ENCODE peak calls at places on chromosome 14, in six cellular contexts. V, Q, O, D, P and C are unnamed samples.
A peak's percentile ranks its signal among the peaks of the same experiment; 100 is the strongest.

GRCh38 chr14:67396381-67396965 is 15.5 kb downstream of the PLEK2 start:
- DNase-seq in Q (no peak), V (no peak), D (no peak), P (no peak), O (peak; percentile 59), C (no peak)

GRCh38 chr14:100621806-100622205 is 34.6 kb upstream of the BEGAIN start:
- DNase-seq in Q (no peak), O (no peak), V (no peak), P (no peak), D (no peak), C (no peak)

GRCh38 chr14:36070056-36071043 is 106.2 kb downstream of the PTCSC3 start:
- DNase-seq in P (peak; percentile 69), D (peak; percentile 62), Q (peak; percentile 65), O (peak; percentile 52), V (peak; percentile 76), C (peak; percentile 88)

GRCh38 chr14:58749066-58749669 is 111.4 kb downstream of the DACT1 start:
- DNase-seq in P (no peak), V (no peak), O (peak; percentile 99), D (peak; percentile 17), Q (no peak), C (no peak)

GRCh38 chr14:76152333-76152681 is 585 bp downstream of the GPATCH2L start:
- DNase-seq in D (peak; percentile 63), O (peak; percentile 86), V (no peak), P (peak; percentile 56), Q (peak; percentile 29), C (no peak)

GRCh38 chr14:54348001-54348611 is 48.7 kb upstream of the CDKN3 start:
- DNase-seq in O (peak; percentile 55), D (peak; percentile 69), V (peak; percentile 50), Q (peak; percentile 37), P (no peak), C (peak; percentile 16)

GRCh38 chr14:93120952-93121834 is 5.5 kb upstream of the ITPK1 start:
- DNase-seq in V (no peak), P (no peak), D (no peak), Q (no peak), O (no peak), C (no peak)

GRCh38 chr14:103391048-103391447 is 5.8 kb downstream of the MARK3 start:
- DNase-seq in V (no peak), Q (no peak), D (peak; percentile 23), P (peak; percentile 32), O (peak; percentile 91), C (no peak)

GRCh38 chr14:36952702-36953101 is 219.7 kb downstream of the SLC25A21 start:
- DNase-seq in Q (no peak), O (peak; percentile 6), V (no peak), P (no peak), D (peak; percentile 23), C (no peak)

GRCh38 chr14:99230271-99231141 is 41.5 kb downstream of the BCL11B start:
- DNase-seq in Q (no peak), V (no peak), O (no peak), D (no peak), P (no peak), C (no peak)

GRCh38 chr14:67725171-67725570 is 23.5 kb downstream of the RDH12 start:
- DNase-seq in P (no peak), V (no peak), O (no peak), Q (no peak), D (no peak), C (no peak)

GRCh38 chr14:89634037-89634436 is 217.0 kb upstream of the FOXN3 start:
- DNase-seq in Q (no peak), D (no peak), P (no peak), O (no peak), V (no peak), C (no peak)

GRCh38 chr14:49106721-49107689 is 479.2 kb downstream of the RPS29 start:
- DNase-seq in D (no peak), O (no peak), V (no peak), P (no peak), Q (no peak), C (no peak)

GRCh38 chr14:104797112-104798044 is 1.8 kb upstream of the AKT1 start:
- DNase-seq in Q (no peak), P (no peak), V (no peak), O (peak; percentile 42), D (no peak), C (no peak)

GRCh38 chr14:36901846-36902245 is 240.2 kb downstream of the PAX9 start:
- DNase-seq in D (no peak), Q (no peak), V (no peak), O (no peak), P (no peak), C (no peak)

GRCh38 chr14:74979442-74980397 is 23.0 kb upstream of the EIF2B2 start:
- DNase-seq in Q (no peak), D (no peak), V (peak; percentile 52), O (peak; percentile 47), P (no peak), C (no peak)

GRCh38 chr14:92033433-92033832 is 6.4 kb downstream of the TRIP11 start:
- DNase-seq in Q (no peak), V (no peak), O (no peak), D (no peak), P (no peak), C (no peak)

GRCh38 chr14:103445783-103446182 is 60.6 kb downstream of the MARK3 start:
- DNase-seq in O (peak; percentile 19), D (no peak), Q (no peak), P (no peak), V (no peak), C (no peak)

GRCh38 chr14:31275731-31276130 is 68.1 kb upstream of the HECTD1 start:
- DNase-seq in P (no peak), V (no peak), Q (no peak), O (no peak), D (no peak), C (no peak)

GRCh38 chr14:89429206-89430091 is 12.4 kb upstream of the FOXN3 start:
- DNase-seq in Q (no peak), P (no peak), D (no peak), V (peak; percentile 3), O (peak; percentile 75), C (peak; percentile 49)

GRCh38 chr14:92198804-92199203 is 77.0 kb downstream of the CPSF2 start:
- DNase-seq in O (no peak), V (no peak), D (no peak), Q (no peak), P (no peak), C (no peak)

GRCh38 chr14:91888641-91889476 is 21.5 kb upstream of the TC2N start:
- DNase-seq in V (no peak), O (no peak), Q (no peak), D (no peak), P (peak; percentile 71), C (no peak)

GRCh38 chr14:92538412-92539017 is 24.9 kb downstream of the RIN3 start:
- DNase-seq in O (no peak), D (no peak), V (no peak), Q (no peak), P (no peak), C (no peak)

GRCh38 chr14:33377596-33378390 is 439.1 kb downstream of the NPAS3 start:
- DNase-seq in V (no peak), D (no peak), Q (no peak), O (no peak), P (no peak), C (no peak)

GRCh38 chr14:25607095-25607657 is 557.2 kb upstream of the STXBP6 start:
- DNase-seq in P (no peak), V (peak; percentile 3), D (no peak), O (no peak), Q (no peak), C (no peak)